ENCODE peak calls at places on chromosome 15, in ten cellular contexts. L is DND-41; Q is brain microvascular endothelial cell; N is heart left ventricle; E is CD8-positive, alpha-beta T cell; H is BJ; W is breast epithelium; S is CD4-positive, alpha-beta T cell; Z is left lung; X is PC-3. J is an unnamed sample.
A peak's percentile ranks its signal among the peaks of the same experiment; 100 is the strongest.

GRCh38 chr15:80660114-80660513 is 35.0 kb upstream of the ABHD17C start:
- DNase-seq in L (no peak), Q (peak; percentile 31), N (no peak), E (no peak), H (no peak), W (no peak), S (no peak), Z (no peak), X (peak; percentile 79), J (no peak)

GRCh38 chr15:69181419-69181818 is 21.0 kb downstream of the GLCE start:
- DNase-seq in L (no peak), Q (no peak), N (no peak), E (no peak), H (no peak), W (no peak), S (no peak), Z (no peak), X (no peak), J (no peak)

GRCh38 chr15:94412979-94413741 is 181.8 kb downstream of the MCTP2 start:
- DNase-seq in L (no peak), Q (no peak), N (no peak), E (no peak), H (no peak), W (no peak), S (no peak), Z (no peak), X (peak; percentile 35), J (peak; percentile 21)

GRCh38 chr15:31472636-31473383 is 146.2 kb downstream of the KLF13 start:
- DNase-seq in L (peak; percentile 84), Q (peak; percentile 68), N (peak; percentile 65), E (peak; percentile 54), H (no peak), W (no peak), S (peak; percentile 40), Z (no peak), X (no peak), J (no peak)

GRCh38 chr15:79091204-79091867 is 756 bp upstream of the RASGRF1 start:
- DNase-seq in L (no peak), Q (no peak), N (no peak), E (no peak), H (no peak), W (no peak), S (no peak), Z (no peak), X (no peak), J (peak; percentile 16)

GRCh38 chr15:99992611-99993231 is 259.5 kb upstream of the LYSMD4 start:
- DNase-seq in L (no peak), Q (no peak), N (peak; percentile 42), E (no peak), H (no peak), W (peak; percentile 40), S (no peak), Z (no peak), X (no peak), J (no peak)

GRCh38 chr15:56765252-56765651 is 31.9 kb upstream of the ZNF280D start:
- DNase-seq in L (peak; percentile 47), Q (peak; percentile 49), N (no peak), E (no peak), H (no peak), W (no peak), S (no peak), Z (no peak), X (peak; percentile 62), J (no peak)

GRCh38 chr15:72979308-72979707 is 73.0 kb upstream of the NEO1 start:
- DNase-seq in L (no peak), Q (no peak), N (no peak), E (no peak), H (no peak), W (no peak), S (no peak), Z (no peak), X (no peak), J (no peak)

GRCh38 chr15:98887976-98888375 is 119.6 kb downstream of the PGPEP1L start:
- DNase-seq in L (no peak), Q (no peak), N (no peak), E (no peak), H (no peak), W (no peak), S (no peak), Z (no peak), X (no peak), J (no peak)

GRCh38 chr15:79680721-79681120 is 216.1 kb downstream of the MTHFS start:
- DNase-seq in L (no peak), Q (peak; percentile 80), N (no peak), E (no peak), H (peak; percentile 52), W (no peak), S (no peak), Z (no peak), X (peak; percentile 79), J (peak; percentile 89)

GRCh38 chr15:31511707-31512310 is 185.2 kb downstream of the KLF13 start:
- DNase-seq in L (no peak), Q (no peak), N (no peak), E (peak; percentile 31), H (no peak), W (no peak), S (no peak), Z (no peak), X (no peak), J (no peak)

GRCh38 chr15:50907866-50908208 is 646 bp upstream of the AP4E1 start:
- DNase-seq in L (peak; percentile 47), Q (no peak), N (peak; percentile 67), E (peak; percentile 52), H (no peak), W (no peak), S (peak; percentile 19), Z (no peak), X (peak; percentile 15), J (peak; percentile 33)

GRCh38 chr15:33941279-33942063 is 26.8 kb upstream of the CHRM5 start:
- DNase-seq in L (no peak), Q (no peak), N (no peak), E (no peak), H (no peak), W (no peak), S (no peak), Z (no peak), X (no peak), J (no peak)

GRCh38 chr15:25052191-25052999 is 97.6 kb downstream of the SNRPN start:
- DNase-seq in L (no peak), Q (no peak), N (no peak), E (no peak), H (no peak), W (no peak), S (no peak), Z (no peak), X (no peak), J (no peak)

GRCh38 chr15:92503889-92504288 is 110.2 kb downstream of the ST8SIA2 start:
- DNase-seq in L (no peak), Q (no peak), N (no peak), E (no peak), H (no peak), W (no peak), S (no peak), Z (no peak), X (no peak), J (no peak)

GRCh38 chr15:101252836-101253235 is 988 bp upstream of the CHSY1 start:
- DNase-seq in L (no peak), Q (no peak), N (no peak), E (no peak), H (no peak), W (no peak), S (no peak), Z (no peak), X (peak; percentile 15), J (no peak)

GRCh38 chr15:47194718-47195117 is 522.6 kb upstream of the SEMA6D start:
- DNase-seq in L (no peak), Q (peak; percentile 21), N (no peak), E (no peak), H (no peak), W (no peak), S (no peak), Z (no peak), X (peak; percentile 47), J (peak; percentile 35)

GRCh38 chr15:67832031-67832551 is 6.8 kb downstream of the SKOR1 start:
- DNase-seq in L (no peak), Q (no peak), N (no peak), E (no peak), H (no peak), W (peak; percentile 49), S (no peak), Z (no peak), X (peak; percentile 54), J (no peak)
- TF ChIP-seq CTCF in L (peak; percentile 12), Q (peak; percentile 66), N (no peak), E (no peak), H (peak; percentile 43), W (no peak), S (no peak), Z (no peak), X (peak; percentile 51), J (no peak)

GRCh38 chr15:89749526-89749925 is 1.5 kb downstream of the MESP1 start:
- DNase-seq in L (no peak), Q (no peak), N (no peak), E (no peak), H (no peak), W (no peak), S (no peak), Z (no peak), X (no peak), J (no peak)
- H3K27me3 ChIP-seq in L (no peaks in the 10 kb centered on the region), Q (peaks cover 3% of the 10 kb centered on the region), N (no peaks in the 10 kb centered on the region), E (no peaks in the 10 kb centered on the region), H (peaks cover 2% of the 10 kb centered on the region), W (no peaks in the 10 kb centered on the region), S (peaks cover 8% of the 10 kb centered on the region), Z (peaks cover 10% of the 10 kb centered on the region), X (no peaks in the 10 kb centered on the region), J (peaks cover 19% of the 10 kb centered on the region)

DNA sequence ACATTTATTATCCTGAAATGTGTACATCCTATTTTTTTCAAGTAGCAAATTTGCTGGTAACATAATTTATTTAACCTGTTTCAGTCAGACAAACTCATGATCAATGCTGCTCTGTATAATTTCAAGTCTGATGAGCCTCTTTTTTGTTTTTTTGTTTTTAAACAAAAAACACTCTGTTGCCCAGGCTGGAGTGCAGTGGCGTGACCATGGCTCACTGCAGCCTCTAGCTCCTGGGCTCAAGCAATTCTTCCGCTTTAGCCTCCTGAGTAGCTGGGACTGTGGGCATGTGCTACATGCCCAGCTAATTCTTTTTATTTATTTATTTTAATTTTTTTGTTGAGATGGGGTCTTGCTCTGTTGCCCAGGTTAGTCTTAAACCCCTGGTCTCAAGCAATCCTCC is 40.1 kb upstream of the CAPN3 start:
- DNase-seq in L (no peak), Q (no peak), N (no peak), E (no peak), H (no peak), W (no peak), S (no peak), Z (no peak), X (no peak), J (no peak)
- TF ChIP-seq CTCF in L (no peak), Q (no peak), N (no peak), E (no peak), H (no peak), W (no peak), S (no peak), Z (no peak), X (no peak), J (no peak)

GRCh38 chr15:70440416-70441138 is 322.8 kb downstream of the UACA start:
- DNase-seq in L (no peak), Q (no peak), N (no peak), E (no peak), H (no peak), W (peak; percentile 34), S (no peak), Z (no peak), X (no peak), J (no peak)
- H3K27me3 ChIP-seq in L (no peaks in the 10 kb centered on the region), Q (peaks cover 60% of the 10 kb centered on the region), N (no peaks in the 10 kb centered on the region), E (no peaks in the 10 kb centered on the region), H (peaks cover 26% of the 10 kb centered on the region), W (no peaks in the 10 kb centered on the region), S (peaks cover 4% of the 10 kb centered on the region), Z (no peaks in the 10 kb centered on the region), X (peaks cover 17% of the 10 kb centered on the region), J (peaks cover 76% of the 10 kb centered on the region)

J was measured in foreskin keratinocyte.